ENCODE peak calls at places on chromosomes 12 and 14, in seven cellular contexts. L, B, U, I, H, N and Q are unnamed samples.
A peak's percentile ranks its signal among the peaks of the same experiment; 100 is the strongest.

GRCh38 chr12:109734219-109735000 is 20.8 kb downstream of the FAM222A start:
- DNase-seq in L (no peak), B (peak; percentile 9), U (peak; percentile 8), I (peak; percentile 97), H (peak; percentile 78), N (no peak), Q (no peak)

GRCh38 chr14:65620195-65620594 is 207.7 kb downstream of the FUT8 start:
- DNase-seq in L (no peak), B (no peak), U (no peak), I (no peak), H (no peak), N (no peak), Q (no peak)

GRCh38 chr14:87888136-87888999 is 104.6 kb downstream of the GALC start:
- DNase-seq in L (peak; percentile 42), B (no peak), U (no peak), I (peak; percentile 92), H (no peak), N (peak; percentile 31), Q (no peak)

GRCh38 chr12:98372340-98373018 is 142.9 kb upstream of the TMPO start:
- DNase-seq in L (no peak), B (no peak), U (no peak), I (peak; percentile 61), H (no peak), N (no peak), Q (no peak)

GRCh38 chr12:78210894-78211302 is 380.2 kb downstream of the NAV3 start:
- DNase-seq in L (no peak), B (peak; percentile 26), U (peak; percentile 77), I (no peak), H (no peak), N (peak; percentile 92), Q (no peak)

GRCh38 chr12:4039927-4040326 is 166.7 kb upstream of the PARP11 start:
- DNase-seq in L (no peak), B (no peak), U (no peak), I (peak; percentile 10), H (no peak), N (peak; percentile 43), Q (no peak)

GRCh38 chr12:81439344-81439743 is 319.8 kb downstream of the PPFIA2 start:
- DNase-seq in L (no peak), B (no peak), U (no peak), I (no peak), H (no peak), N (no peak), Q (no peak)

GRCh38 chr14:99134333-99135046 is 137.5 kb downstream of the BCL11B start:
- DNase-seq in L (no peak), B (no peak), U (no peak), I (peak; percentile 15), H (peak; percentile 44), N (no peak), Q (no peak)

GRCh38 chr12:33536431-33536830 is 96.8 kb upstream of the SYT10 start:
- DNase-seq in L (no peak), B (no peak), U (no peak), I (no peak), H (no peak), N (no peak), Q (no peak)

GRCh38 chr14:35861204-35861868 is 35.2 kb downstream of the BRMS1L start:
- DNase-seq in L (no peak), B (no peak), U (no peak), I (no peak), H (no peak), N (no peak), Q (no peak)

GRCh38 chr14:57319636-57320035 is 50.9 kb downstream of the AP5M1 start:
- DNase-seq in L (no peak), B (no peak), U (no peak), I (no peak), H (no peak), N (no peak), Q (no peak)

GRCh38 chr12:51901121-51901812 is 6.0 kb upstream of the ACVRL1 start:
- DNase-seq in L (no peak), B (no peak), U (no peak), I (no peak), H (peak; percentile 49), N (no peak), Q (no peak)

DNA sequence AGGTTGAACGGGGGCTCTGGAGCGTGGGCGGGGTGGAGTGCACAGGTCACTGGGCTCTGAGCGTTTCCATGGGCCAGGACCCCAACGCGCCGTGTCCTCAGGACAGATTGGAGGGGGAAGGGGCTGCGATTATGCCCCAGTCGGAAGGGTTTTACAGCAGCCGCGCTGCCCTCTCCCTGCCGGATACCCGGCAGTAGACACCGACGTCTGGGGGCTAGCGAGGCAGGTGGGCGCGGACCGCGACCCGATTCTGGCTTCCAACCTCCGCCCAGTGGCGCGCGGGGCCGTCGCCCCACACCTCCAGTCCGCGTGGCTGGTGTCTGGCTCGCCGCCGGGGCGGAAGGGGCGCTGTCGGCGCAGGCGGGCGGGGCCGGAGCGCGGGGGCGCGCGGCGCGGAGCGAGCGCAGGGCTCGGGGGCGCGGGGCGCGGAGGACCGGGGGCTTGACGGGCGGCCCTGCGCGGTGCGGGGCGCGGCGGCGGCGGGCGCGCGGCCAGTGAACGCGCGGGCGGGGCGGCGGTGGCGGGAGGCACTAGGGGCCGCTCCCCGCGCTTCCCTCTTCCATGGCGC is 2.4 kb upstream of the KIF26A start:
- DNase-seq in L (no peak), B (no peak), U (no peak), I (peak; percentile 69), H (no peak), N (no peak), Q (no peak)
- H3K4me3 ChIP-seq in L (no peak overlapping the region), B (no peak overlapping the region), U (no peak overlapping the region), I (peak overlapping the region; percentile 67), H (no peak overlapping the region), N (no peak overlapping the region), Q (no peak overlapping the region)

GRCh38 chr14:58354817-58355216 is 40.9 kb upstream of the TOMM20L start:
- DNase-seq in L (no peak), B (no peak), U (no peak), I (no peak), H (no peak), N (no peak), Q (no peak)
- H3K36me3 ChIP-seq in L (peaks cover 68% of the 10 kb centered on the region), B (no peaks in the 10 kb centered on the region), U (peaks cover 7% of the 10 kb centered on the region), I (peaks cover 67% of the 10 kb centered on the region), H (peaks cover 10% of the 10 kb centered on the region), N (peaks cover 37% of the 10 kb centered on the region), Q (peaks cover 16% of the 10 kb centered on the region)

GRCh38 chr14:95703341-95703740 is 10.6 kb downstream of the TCL1A start:
- DNase-seq in L (no peak), B (no peak), U (no peak), I (no peak), H (no peak), N (no peak), Q (no peak)

GRCh38 chr14:95699397-95699796 is 13.2 kb downstream of the TCL1B start:
- DNase-seq in L (no peak), B (no peak), U (no peak), I (no peak), H (no peak), N (no peak), Q (no peak)

GRCh38 chr14:95703805-95704204 is 10.1 kb downstream of the TCL1A start:
- DNase-seq in L (no peak), B (no peak), U (no peak), I (no peak), H (no peak), N (no peak), Q (no peak)

GRCh38 chr14:95700221-95700976 is 13.5 kb downstream of the TCL1A start:
- DNase-seq in L (no peak), B (no peak), U (no peak), I (no peak), H (no peak), N (no peak), Q (no peak)

GRCh38 chr14:95701846-95702221 is 12.1 kb downstream of the TCL1A start:
- DNase-seq in L (no peak), B (peak; percentile 29), U (no peak), I (no peak), H (no peak), N (no peak), Q (no peak)
- H3K27me3 ChIP-seq in L (peaks cover 3% of the 10 kb centered on the region), B (no peaks in the 10 kb centered on the region), U (peaks cover 3% of the 10 kb centered on the region), I (peaks cover 15% of the 10 kb centered on the region), H (no peaks in the 10 kb centered on the region), N (peaks cover 40% of the 10 kb centered on the region), Q (no peaks in the 10 kb centered on the region)

GRCh38 chr12:29317556-29318363 is 63.2 kb downstream of the ERGIC2 start:
- DNase-seq in L (peak; percentile 66), B (no peak), U (peak; percentile 52), I (peak; percentile 78), H (no peak), N (peak; percentile 96), Q (peak; percentile 32)
- H3K4me3 ChIP-seq in L (no peak overlapping the region), B (no peak overlapping the region), U (no peak overlapping the region), I (no peak overlapping the region), H (no peak overlapping the region), N (no peak overlapping the region), Q (no peak overlapping the region)

DNA sequence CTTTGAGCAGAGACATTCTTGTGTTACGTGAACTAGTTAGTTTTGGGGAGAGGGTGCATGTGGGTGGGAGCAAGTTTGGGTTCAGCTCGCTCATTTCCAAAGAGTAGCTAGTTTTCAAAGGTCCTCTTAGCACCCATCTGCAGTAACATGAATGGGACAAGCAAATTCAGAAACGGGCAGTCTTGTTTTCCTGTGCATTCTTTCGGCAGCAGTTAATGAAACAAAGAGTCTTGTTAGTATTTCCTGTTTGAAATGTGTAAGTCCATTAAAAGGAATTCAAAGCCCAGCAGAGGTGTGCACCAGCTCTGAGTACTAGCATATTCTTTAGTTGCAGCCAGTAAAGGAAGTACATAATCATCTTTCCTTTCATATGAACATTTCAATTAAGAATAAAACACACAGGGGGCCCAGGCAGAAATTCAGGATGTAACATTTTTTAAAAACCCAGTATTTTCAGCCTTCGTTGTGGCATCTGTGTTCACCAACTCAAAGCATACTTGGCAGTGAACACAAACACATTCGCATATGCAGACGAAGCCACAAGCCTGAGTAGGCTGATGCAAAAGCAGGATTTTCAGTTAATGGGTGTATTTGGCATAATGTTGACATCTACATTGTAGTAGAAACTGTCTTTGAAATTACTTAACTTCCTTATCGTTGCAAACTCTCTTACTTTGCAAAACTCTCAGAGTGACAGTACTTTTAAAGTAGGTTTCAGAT is 570.0 kb upstream of the FLRT2 start:
- DNase-seq in L (no peak), B (no peak), U (no peak), I (no peak), H (no peak), N (no peak), Q (no peak)
- H3K36me3 ChIP-seq in L (no peaks in the 10 kb centered on the region), B (no peaks in the 10 kb centered on the region), U (no peaks in the 10 kb centered on the region), I (no peaks in the 10 kb centered on the region), H (no peaks in the 10 kb centered on the region), N (no peaks in the 10 kb centered on the region), Q (no peaks in the 10 kb centered on the region)

GRCh38 chr12:49956663-49957569 is 4.8 kb upstream of the AQP5 start:
- DNase-seq in L (no peak), B (no peak), U (no peak), I (no peak), H (no peak), N (no peak), Q (no peak)
- H3K27me3 ChIP-seq in L (no peaks in the 10 kb centered on the region), B (peaks cover 11% of the 10 kb centered on the region), U (no peaks in the 10 kb centered on the region), I (peaks cover 80% of the 10 kb centered on the region), H (peaks cover 59% of the 10 kb centered on the region), N (no peaks in the 10 kb centered on the region), Q (peaks cover 20% of the 10 kb centered on the region)